ENCODE peak calls at places on chromosomes 5 and 9, in ten cellular contexts. N, R, H, K, Y, W, F, M, G and X are unnamed samples.

GRCh38 chr5:106312360-106312759 is 1358.4 kb downstream of the EFNA5 start:
- DNase-seq in Y (peak), N (no peak), F (no peak), R (no peak), H (no peak), G (no peak), M (no peak), W (no peak), K (peak), X (no peak)

GRCh38 chr5:101678494-101679193 is 617.4 kb downstream of the SLCO4C1 start:
- DNase-seq in R (peak), K (peak), F (peak), W (peak), H (peak), N (peak), M (peak), Y (peak), G (peak), X (peak)

GRCh38 chr5:19950897-19951296 is 37.1 kb downstream of the CDH18 start:
- DNase-seq in F (no peak), H (no peak), R (no peak), W (no peak), M (no peak), G (no peak), K (no peak), N (no peak), Y (no peak), X (no peak)

GRCh38 chr5:143585970-143586369 is 182.5 kb upstream of the NR3C1 start:
- DNase-seq in R (no peak), N (no peak), F (no peak), K (no peak), G (no peak), W (no peak), Y (no peak), M (no peak), H (no peak), X (no peak)

GRCh38 chr9:134434896-134435506 is 108.7 kb downstream of the RXRA start:
- DNase-seq in R (peak), W (peak), Y (peak), F (peak), G (peak), N (peak), M (peak), H (peak), K (peak), X (peak)

GRCh38 chr9:90201770-90202169 is 440.9 kb downstream of the DIRAS2 start:
- DNase-seq in N (no peak), K (no peak), H (no peak), F (no peak), M (no peak), G (no peak), Y (no peak), W (no peak), R (no peak), X (no peak)

GRCh38 chr5:56814963-56815656 is at the start of gene MAP3K1:
- DNase-seq in G (peak), Y (peak), W (peak), R (peak), N (peak), H (peak), M (peak), K (peak), F (peak), X (peak)

GRCh38 chr5:72507360-72508238 is at the start of gene ZNF366:
- DNase-seq in F (no peak), Y (no peak), R (no peak), W (no peak), G (no peak), M (no peak), H (no peak), N (no peak), K (no peak), X (no peak)

GRCh38 chr9:127158995-127159801 is 36.8 kb upstream of the ANGPTL2 start:
- DNase-seq in F (no peak), Y (peak), N (peak), W (peak), R (no peak), M (peak), G (peak), K (no peak), H (peak), X (peak)

GRCh38 chr5:96629774-96630173 is 32.4 kb upstream of the CAST start:
- DNase-seq in G (no peak), Y (peak), R (peak), W (no peak), N (no peak), K (peak), H (peak), M (peak), F (no peak), X (no peak)

GRCh38 chr9:93575706-93576295 is 583 bp upstream of the PHF2 start:
- DNase-seq in W (peak), M (peak), K (no peak), R (peak), Y (peak), H (peak), G (peak), N (peak), F (peak), X (peak)

GRCh38 chr9:36853233-36853632 is 180.8 kb downstream of the PAX5 start:
- DNase-seq in M (no peak), N (no peak), R (no peak), Y (no peak), F (no peak), K (no peak), G (no peak), W (no peak), H (no peak), X (no peak)

GRCh38 chr5:36573441-36573840 is 33.0 kb upstream of the SLC1A3 start:
- DNase-seq in F (no peak), H (peak), N (no peak), M (no peak), K (peak), G (no peak), Y (no peak), R (no peak), W (no peak), X (no peak)

GRCh38 chr5:133397986-133398645 is 214.2 kb downstream of the FSTL4 start:
- DNase-seq in R (peak), Y (no peak), G (no peak), F (no peak), W (no peak), N (no peak), M (no peak), K (no peak), H (no peak), X (no peak)

GRCh38 chr5:159240301-159240870 is 22.7 kb upstream of the UBLCP1 start:
- DNase-seq in K (peak), G (no peak), R (no peak), H (no peak), F (no peak), N (no peak), Y (peak), W (no peak), M (no peak), X (no peak)

GRCh38 chr5:103808464-103809106 is 246.0 kb upstream of the NUDT12 start:
- DNase-seq in M (no peak), Y (peak), H (peak), F (no peak), K (peak), W (peak), R (no peak), N (no peak), G (peak), X (no peak)

GRCh38 chr5:40991168-40991980 is 79.8 kb downstream of the MROH2B start:
- DNase-seq in N (no peak), R (peak), G (no peak), M (peak), K (peak), H (peak), Y (peak), W (peak), F (peak), X (peak)

GRCh38 chr5:80959768-80960442 is at the start of gene RASGRF2:
- DNase-seq in K (no peak), N (no peak), M (peak), W (peak), H (peak), R (peak), Y (peak), F (peak), G (peak), X (peak)

GRCh38 chr5:90170231-90170630 is 239.3 kb downstream of the CETN3 start:
- DNase-seq in G (no peak), K (no peak), H (no peak), N (no peak), F (no peak), R (no peak), M (no peak), W (no peak), Y (no peak), X (no peak)

GRCh38 chr5:79774171-79774854 is 84.7 kb downstream of the CMYA5 start:
- DNase-seq in N (no peak), M (no peak), H (no peak), F (no peak), Y (peak), K (peak), R (no peak), W (no peak), G (peak), X (peak)

GRCh38 chr5:180803181-180804128 is 849 bp upstream of the MGAT1 start:
- DNase-seq in H (no peak), K (no peak), R (peak), M (peak), Y (no peak), G (peak), W (peak), F (peak), N (peak), X (peak)

GRCh38 chr5:61631438-61631941 is 299.4 kb downstream of the ZSWIM6 start:
- DNase-seq in W (peak), N (no peak), F (peak), Y (no peak), K (no peak), G (peak), H (peak), M (no peak), R (peak), X (peak)

GRCh38 chr9:122656378-122656777 is 1.0 kb downstream of the OR1B1 start:
- DNase-seq in H (no peak), Y (no peak), N (no peak), F (no peak), R (no peak), W (no peak), G (no peak), M (no peak), K (no peak), X (peak)

GRCh38 chr9:3441197-3441816 is 84.5 kb downstream of the RFX3 start:
- DNase-seq in N (no peak), G (no peak), R (peak), K (peak), W (peak), M (peak), H (peak), F (no peak), Y (peak), X (no peak)

GRCh38 chr5:124628721-124629596 is 117.5 kb downstream of the ZNF608 start:
- DNase-seq in W (no peak), M (no peak), K (peak), G (no peak), Y (peak), H (peak), R (no peak), F (no peak), N (peak), X (no peak)

GRCh38 chr5:14190194-14191164 is 47.3 kb downstream of the TRIO start:
- DNase-seq in N (no peak), H (peak), W (no peak), M (no peak), K (peak), F (no peak), Y (peak), R (no peak), G (peak), X (peak)

GRCh38 chr9:21381752-21382339 is 3.4 kb downstream of the IFNA2 start:
- DNase-seq in H (no peak), W (no peak), M (no peak), Y (peak), R (no peak), G (no peak), F (no peak), N (no peak), K (peak), X (no peak)

GRCh38 chr9:723308-723707 is 118.2 kb upstream of the DMRT1 start:
- DNase-seq in H (no peak), M (no peak), Y (no peak), R (no peak), G (no peak), N (no peak), F (no peak), K (no peak), W (no peak), X (no peak)

GRCh38 chr9:720239-720881 is 121.1 kb upstream of the DMRT1 start:
- DNase-seq in H (no peak), N (no peak), Y (no peak), K (no peak), R (no peak), M (no peak), G (no peak), F (no peak), W (no peak), X (no peak)

GRCh38 chr9:726005-726404 is 115.5 kb upstream of the DMRT1 start:
- DNase-seq in H (no peak), W (no peak), R (no peak), M (no peak), G (no peak), K (no peak), F (no peak), Y (no peak), N (no peak), X (no peak)

GRCh38 chr9:717722-718121 is 123.8 kb upstream of the DMRT1 start:
- DNase-seq in R (no peak), K (no peak), Y (no peak), M (no peak), G (no peak), F (no peak), H (no peak), N (no peak), W (no peak), X (no peak)

DNA sequence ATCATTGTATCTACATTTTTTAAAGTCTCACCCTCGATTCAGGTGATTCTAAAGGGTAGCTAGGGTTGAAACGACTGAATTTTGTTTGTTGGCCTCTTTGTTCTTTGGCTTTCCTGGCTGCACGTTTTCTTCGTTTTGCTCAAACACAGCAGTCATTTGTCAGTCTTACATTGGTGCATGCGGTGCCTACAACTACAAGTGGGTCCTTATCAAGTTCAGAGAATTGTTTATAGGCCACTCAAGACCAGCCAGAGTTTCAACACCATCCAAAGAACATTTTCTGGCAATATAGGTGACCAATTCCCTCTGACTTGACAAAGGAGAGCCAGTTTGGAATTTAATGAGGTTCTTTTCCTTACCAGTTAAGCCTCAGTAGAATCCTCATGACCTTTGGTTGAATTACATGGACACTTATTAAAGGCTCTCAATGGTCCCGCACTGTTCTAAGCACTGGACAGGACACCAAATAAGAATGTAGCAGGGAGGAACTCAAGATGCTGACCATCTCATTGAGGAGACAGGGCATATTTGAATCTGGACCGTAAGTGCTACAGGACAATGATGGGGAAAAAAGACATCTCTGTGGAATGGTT is 119.0 kb upstream of the DMRT1 start:
- DNase-seq in Y (no peak), F (no peak), M (no peak), R (no peak), H (no peak), K (no peak), G (no peak), N (no peak), W (no peak), X (no peak)
- TF ChIP-seq CTCF in Y (no peak), F (no peak), M (no peak), R (no peak), H (no peak), K (no peak), G (no peak), N (no peak), W (no peak), X (no peak)

DNA sequence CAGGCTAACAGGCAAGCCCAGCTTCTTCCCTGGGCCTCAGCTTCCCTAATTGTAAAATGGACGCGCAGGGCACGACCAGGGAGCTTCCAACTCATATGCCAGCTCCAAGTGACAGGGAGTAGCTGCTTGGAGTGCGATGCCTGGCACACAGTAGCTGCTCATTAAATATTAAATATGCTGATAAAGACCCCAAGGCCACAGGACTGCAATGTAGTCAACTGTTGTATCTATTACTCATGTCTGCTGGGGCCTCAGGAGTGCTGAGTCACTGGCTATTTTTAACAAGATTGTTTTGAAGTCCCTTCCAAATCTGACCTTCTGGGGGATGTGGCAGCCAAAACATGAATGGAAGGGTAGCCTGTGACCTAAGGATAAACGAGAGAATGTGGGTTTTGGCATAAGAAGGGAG is 17.7 kb downstream of the TNIP1 start:
- DNase-seq in F (no peak), G (no peak), K (peak), Y (peak), N (no peak), M (no peak), H (peak), R (no peak), W (no peak), X (peak)
- H3K27ac ChIP-seq in F (peak), G (no peak), K (peak), Y (peak), N (no peak), M (peak), H (peak), R (peak), W (peak), X (peak)

GRCh38 chr5:150186796-150187356 is 3.0 kb upstream of the SLC6A7 start:
- DNase-seq in M (no peak), G (no peak), Y (no peak), R (no peak), F (no peak), K (no peak), W (no peak), H (no peak), N (no peak), X (no peak)
- TF ChIP-seq CTCF in M (no peak), G (no peak), Y (no peak), R (no peak), F (no peak), K (no peak), W (no peak), H (no peak), N (no peak), X (no peak)

GRCh38 chr9:1002678-1003077 is 26.2 kb downstream of the DMRT3 start:
- DNase-seq in M (no peak), K (no peak), Y (no peak), H (no peak), N (no peak), W (no peak), F (no peak), G (no peak), R (no peak), X (no peak)
- H3K27ac ChIP-seq in M (no peak), K (no peak), Y (no peak), H (no peak), N (no peak), W (no peak), F (no peak), G (no peak), R (no peak), X (no peak)

GRCh38 chr5:53874409-53874808 is 314.0 kb downstream of the NDUFS4 start:
- DNase-seq in N (no peak), F (no peak), W (no peak), Y (peak), M (no peak), G (no peak), K (peak), H (no peak), R (no peak), X (no peak)
- TF ChIP-seq CTCF in N (no peak), F (no peak), W (no peak), Y (no peak), M (no peak), G (no peak), K (peak), H (no peak), R (no peak), X (no peak)

DNA sequence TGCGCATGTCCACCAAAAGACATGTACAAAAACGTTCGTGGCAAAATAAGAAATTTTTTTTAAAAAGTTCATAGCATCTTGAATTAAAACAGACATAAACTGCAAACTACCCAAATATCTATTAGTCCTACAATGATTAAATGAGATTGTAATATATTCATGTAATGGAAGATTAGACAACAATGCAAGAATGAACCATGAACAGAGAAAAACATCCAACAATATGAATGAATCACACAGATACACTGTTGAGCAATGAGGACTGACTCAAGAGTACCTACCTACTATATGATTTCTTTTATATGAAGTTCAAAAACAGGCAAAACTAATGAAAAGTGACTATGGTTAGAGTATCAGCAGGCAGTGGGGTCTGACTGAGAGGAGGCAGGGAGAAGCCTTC is 17.9 kb upstream of the CTNNAL1 start:
- DNase-seq in K (peak), N (no peak), F (no peak), Y (no peak), W (no peak), M (no peak), R (no peak), H (peak), G (no peak), X (no peak)
- H3K27ac ChIP-seq in K (no peak), N (no peak), F (no peak), Y (no peak), W (no peak), M (no peak), R (no peak), H (no peak), G (no peak), X (no peak)

DNA sequence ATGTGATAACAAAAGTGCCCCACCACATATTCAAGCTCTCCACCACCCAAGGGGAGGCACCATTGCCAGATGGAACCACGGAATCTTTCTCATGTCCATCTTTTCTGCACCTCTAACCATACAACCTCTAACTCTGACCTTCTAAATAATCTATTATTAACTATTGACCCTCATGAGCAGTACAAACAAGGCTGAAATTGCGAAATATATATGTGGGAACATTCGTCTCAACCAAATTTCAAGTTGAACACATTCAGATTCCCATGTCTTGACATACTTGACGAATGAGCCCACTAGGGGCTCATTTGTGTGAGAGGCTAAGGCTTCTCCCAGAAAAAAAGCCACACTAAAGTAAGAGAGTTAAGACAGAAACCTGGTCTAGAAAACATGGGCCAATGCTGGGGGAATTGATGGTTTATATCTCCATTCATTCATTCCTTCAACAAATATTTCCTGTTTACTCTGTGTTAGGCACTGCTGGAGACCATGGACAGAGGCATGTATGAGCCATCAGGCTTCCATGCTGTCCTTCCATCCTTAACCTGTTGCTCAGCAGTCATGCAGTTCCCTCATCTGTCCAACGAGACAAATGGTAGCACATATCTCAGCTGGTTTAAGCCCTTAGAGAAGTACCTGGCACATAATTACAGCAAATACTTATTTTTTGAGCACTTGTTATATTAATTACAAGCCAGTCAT is 130.4 kb downstream of the ESM1 start:
- DNase-seq in N (no peak), W (no peak), H (no peak), M (no peak), K (no peak), F (no peak), Y (no peak), G (no peak), R (no peak), X (no peak)
- TF ChIP-seq CTCF in N (no peak), W (no peak), H (no peak), M (no peak), K (no peak), F (no peak), Y (no peak), G (no peak), R (no peak), X (no peak)